ENCODE peak calls at places on chromosomes 12 and 14, in four cellular contexts. U is left lung, H is thoracic aorta, S is cardiac muscle cell. A is an unnamed sample.

GRCh38 chr14:105489607-105490317 is 1.3 kb upstream of the TEDC1 start:
- DNase-seq in U (peak; percentile 89), S (peak; percentile 84), H (no peak), A (peak; percentile 93)

GRCh38 chr14:38290601-38291190 is 34.8 kb upstream of the CLEC14A start:
- DNase-seq in H (no peak), S (peak; percentile 96), U (no peak), A (no peak)

GRCh38 chr14:61461808-61462275 is 140.5 kb downstream of the PRKCH start:
- DNase-seq in S (peak; percentile 91), U (no peak), H (no peak), A (no peak)

GRCh38 chr14:94545131-94545841 is 16.0 kb upstream of the SERPINA4 start:
- DNase-seq in U (no peak), S (peak; percentile 40), H (no peak), A (peak; percentile 38)

GRCh38 chr14:105250008-105250366 is 1.7 kb downstream of the BTBD6 start:
- DNase-seq in S (no peak), U (no peak), H (no peak), A (no peak)

GRCh38 chr12:78402366-78403134 is 462.0 kb upstream of the SYT1 start:
- DNase-seq in S (no peak), H (no peak), U (no peak), A (no peak)

GRCh38 chr12:106498056-106498455 is 84.7 kb upstream of the RFX4 start:
- DNase-seq in H (no peak), S (peak; percentile 76), U (no peak), A (no peak)

GRCh38 chr14:59274991-59275391 is 86.5 kb downstream of the DAAM1 start:
- DNase-seq in H (no peak), U (peak; percentile 43), S (no peak), A (no peak)

GRCh38 chr12:53063708-53064612 is 14.1 kb downstream of the TNS2 start:
- DNase-seq in U (peak; percentile 33), H (no peak), S (peak; percentile 79), A (peak; percentile 93)

GRCh38 chr12:93089805-93090569 is 160.9 kb upstream of the EEA1 start:
- DNase-seq in S (peak; percentile 61), U (no peak), H (no peak), A (no peak)

DNA sequence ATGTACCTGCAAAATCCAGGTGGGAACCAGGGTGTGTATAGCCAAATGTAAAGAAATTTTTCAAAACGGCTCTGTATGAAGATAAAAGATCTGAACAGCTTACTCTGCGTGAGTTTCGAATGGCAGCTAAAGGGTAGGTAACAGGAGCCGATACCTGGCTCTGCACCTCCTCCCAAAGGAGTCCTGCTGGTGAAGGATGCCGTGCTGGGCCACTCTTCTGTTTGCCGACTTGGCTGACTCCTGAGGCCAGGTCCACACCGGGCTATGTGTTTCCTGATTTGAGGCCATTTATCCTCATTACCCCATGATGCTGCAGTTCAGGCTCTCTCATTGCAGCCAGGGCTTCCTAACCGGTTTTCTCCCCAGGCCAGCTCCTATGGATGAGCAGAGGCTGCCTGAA is 244.6 kb downstream of the SLC41A2 start:
- DNase-seq in U (no peak), S (no peak), H (no peak), A (no peak)
- H3K27ac ChIP-seq in U (no peak overlapping the region), S (no peak overlapping the region), H (no peak overlapping the region), A (no peak overlapping the region)

DNA sequence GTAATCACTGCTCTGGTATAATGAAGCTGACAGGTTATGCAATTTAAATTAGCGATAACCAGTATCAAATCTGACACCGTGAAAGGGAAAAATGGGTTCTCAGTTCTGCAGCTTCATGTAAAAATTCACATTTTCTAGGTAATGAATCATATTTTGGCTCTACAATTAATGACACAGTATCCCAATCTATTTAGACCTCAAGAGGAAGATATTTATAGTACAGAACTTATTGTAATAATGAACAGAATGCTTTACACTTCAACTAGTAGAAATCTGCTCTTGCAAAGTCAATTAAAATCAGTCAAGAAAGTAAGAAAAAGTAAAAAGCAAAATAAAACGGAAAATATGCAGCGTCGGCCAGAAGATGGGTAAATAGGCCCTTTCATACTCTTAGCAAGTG is 24.3 kb downstream of the SEL1L start:
- DNase-seq in U (no peak), S (no peak), H (no peak), A (no peak)
- H3K4me3 ChIP-seq in U (no peak overlapping the region), S (no peak overlapping the region), H (no peak overlapping the region), A (no peak overlapping the region)

DNA sequence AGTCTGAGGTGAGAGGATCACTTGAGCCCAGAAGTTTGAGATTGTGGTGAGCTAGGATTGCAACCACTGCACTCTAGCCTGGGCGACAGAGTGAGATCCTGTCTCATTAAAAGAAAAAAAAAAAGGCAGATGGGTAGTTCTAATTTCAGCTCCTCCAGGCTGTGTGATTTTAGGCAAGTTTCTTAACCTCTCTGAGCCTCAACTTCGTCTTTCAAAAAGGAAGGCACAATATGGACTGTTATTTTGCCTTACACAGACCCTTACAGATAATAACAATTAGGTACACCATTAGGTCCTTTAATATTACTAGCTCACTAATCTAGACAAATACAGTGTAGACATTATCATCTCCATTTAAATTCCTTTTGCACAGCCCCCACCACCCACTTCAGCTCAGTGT is 4.8 kb upstream of the CCDC177 start:
- DNase-seq in U (no peak), S (no peak), H (no peak), A (no peak)
- H3K27ac ChIP-seq in U (no peak overlapping the region), S (no peak overlapping the region), H (no peak overlapping the region), A (no peak overlapping the region)

GRCh38 chr14:64549016-64549415 is 745 bp upstream of the PPP1R36 start:
- DNase-seq in S (no peak), H (no peak), U (no peak), A (no peak)
- H3K4me3 ChIP-seq in S (no peak overlapping the region), H (no peak overlapping the region), U (no peak overlapping the region), A (no peak overlapping the region)

DNA sequence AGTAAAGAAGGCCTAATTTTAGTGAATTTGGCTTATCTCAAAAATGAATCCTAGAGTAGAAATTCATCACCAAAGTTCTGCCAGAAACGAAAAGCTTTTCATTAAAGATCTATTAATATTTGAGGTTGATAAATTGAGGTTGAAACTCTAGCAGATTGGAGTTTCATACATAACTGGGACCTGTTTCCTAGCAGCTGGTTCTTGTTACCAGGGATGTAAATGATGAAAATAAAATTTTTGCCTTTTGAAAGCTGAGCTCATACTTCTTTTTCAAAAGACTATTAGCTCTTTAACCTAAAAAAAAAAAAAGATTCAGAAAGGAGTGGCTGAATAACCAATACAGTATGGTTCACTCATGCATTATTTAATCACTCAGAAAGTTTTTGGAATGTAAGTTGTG is 98.3 kb downstream of the PTGER2 start:
- DNase-seq in H (no peak), U (no peak), S (no peak), A (no peak)
- H3K27ac ChIP-seq in H (no peak overlapping the region), U (no peak overlapping the region), S (no peak overlapping the region), A (no peak overlapping the region)

GRCh38 chr12:6822461-6823135 is 977 bp downstream of the GPR162 start:
- DNase-seq in U (no peak), H (no peak), S (no peak), A (no peak)
- H3K4me3 ChIP-seq in U (no peak overlapping the region), H (no peak overlapping the region), S (peak overlapping the region; percentile 47), A (no peak overlapping the region)

A was measured in ascending aorta.